ENCODE peak calls at places on chromosomes 6 and 20, in ten cellular contexts. R, I, X, H, Q, G, O, P, K and F are unnamed samples.

GRCh38 chr6:169966312-169967181 is 215.1 kb downstream of the ERMARD start:
- DNase-seq in R (no peak), I (no peak), X (no peak), H (no peak), Q (no peak), G (no peak), O (no peak), P (peak), K (no peak), F (no peak)

GRCh38 chr20:62225026-62225425 is 4.9 kb upstream of the HRH3 start:
- DNase-seq in R (no peak), I (no peak), X (no peak), H (no peak), Q (no peak), G (no peak), O (no peak), P (no peak), K (no peak), F (no peak)

GRCh38 chr6:72950114-72950860 is 275.0 kb downstream of the KHDC1L start:
- DNase-seq in R (no peak), I (peak), X (no peak), H (no peak), Q (peak), G (no peak), O (no peak), P (no peak), K (no peak), F (no peak)

GRCh38 chr6:339480-339879 is 47.2 kb downstream of the DUSP22 start:
- DNase-seq in R (peak), I (no peak), X (no peak), H (no peak), Q (no peak), G (no peak), O (no peak), P (no peak), K (no peak), F (no peak)

GRCh38 chr6:35552285-35552917 is 39.7 kb upstream of the TULP1 start:
- DNase-seq in R (peak), I (peak), X (peak), H (peak), Q (peak), G (no peak), O (no peak), P (no peak), K (no peak), F (peak)

GRCh38 chr20:38725458-38725958 is 1.2 kb downstream of the SLC32A1 start:
- DNase-seq in R (no peak), I (no peak), X (no peak), H (no peak), Q (no peak), G (no peak), O (no peak), P (no peak), K (no peak), F (no peak)

GRCh38 chr6:109087661-109088264 is 6.9 kb downstream of the SESN1 start:
- DNase-seq in R (no peak), I (no peak), X (no peak), H (no peak), Q (no peak), G (no peak), O (no peak), P (no peak), K (no peak), F (no peak)

GRCh38 chr6:119161450-119161849 is 83.0 kb upstream of the FAM184A start:
- DNase-seq in R (no peak), I (no peak), X (no peak), H (no peak), Q (peak), G (no peak), O (no peak), P (no peak), K (no peak), F (no peak)

GRCh38 chr6:35507221-35507620 is 5.5 kb downstream of the TULP1 start:
- DNase-seq in R (no peak), I (no peak), X (no peak), H (no peak), Q (no peak), G (no peak), O (no peak), P (no peak), K (no peak), F (no peak)

GRCh38 chr6:42250509-42250908 is 32.8 kb upstream of the MRPS10 start:
- DNase-seq in R (no peak), I (no peak), X (no peak), H (no peak), Q (no peak), G (no peak), O (no peak), P (no peak), K (no peak), F (no peak)

GRCh38 chr6:41199427-41200246 is 1.3 kb downstream of the TREML2 start:
- DNase-seq in R (peak), I (no peak), X (peak), H (peak), Q (no peak), G (no peak), O (no peak), P (no peak), K (no peak), F (peak)

GRCh38 chr6:3231213-3232016 is 4.0 kb upstream of the TUBB2B start:
- DNase-seq in R (no peak), I (peak), X (no peak), H (no peak), Q (peak), G (peak), O (peak), P (peak), K (peak), F (no peak)

GRCh38 chr6:43219119-43219518 is 10.2 kb downstream of the DNPH1 start:
- DNase-seq in R (no peak), I (no peak), X (no peak), H (no peak), Q (no peak), G (no peak), O (no peak), P (no peak), K (no peak), F (no peak)

GRCh38 chr20:57002066-57002570 is 264.3 kb downstream of the BMP7 start:
- DNase-seq in R (no peak), I (no peak), X (no peak), H (no peak), Q (no peak), G (no peak), O (no peak), P (no peak), K (no peak), F (no peak)

GRCh38 chr6:72553531-72554202 is 68.2 kb upstream of the KCNQ5 start:
- DNase-seq in R (no peak), I (peak), X (no peak), H (no peak), Q (peak), G (no peak), O (no peak), P (no peak), K (no peak), F (no peak)

GRCh38 chr6:157823001-157823522 is at the start of gene SNX9:
- DNase-seq in R (peak), I (peak), X (peak), H (peak), Q (peak), G (peak), O (peak), P (no peak), K (peak), F (no peak)

GRCh38 chr6:119351005-119351394 is 1.4 kb upstream of the MAN1A1 start:
- DNase-seq in R (no peak), I (peak), X (no peak), H (no peak), Q (peak), G (no peak), O (no peak), P (no peak), K (no peak), F (peak)

GRCh38 chr6:43221046-43221773 is 8.1 kb downstream of the DNPH1 start:
- DNase-seq in R (no peak), I (peak), X (no peak), H (no peak), Q (no peak), G (no peak), O (no peak), P (no peak), K (no peak), F (no peak)

GRCh38 chr20:46331612-46332361 is 23.5 kb upstream of the CDH22 start:
- DNase-seq in R (no peak), I (no peak), X (no peak), H (no peak), Q (no peak), G (no peak), O (no peak), P (no peak), K (no peak), F (no peak)

GRCh38 chr6:39665871-39666270 is 59.3 kb downstream of the KIF6 start:
- DNase-seq in R (no peak), I (peak), X (no peak), H (no peak), Q (no peak), G (no peak), O (no peak), P (no peak), K (no peak), F (no peak)

GRCh38 chr20:54356726-54357235 is 118.6 kb upstream of the DOK5 start:
- DNase-seq in R (no peak), I (peak), X (no peak), H (no peak), Q (peak), G (no peak), O (no peak), P (no peak), K (no peak), F (no peak)

GRCh38 chr6:44438827-44439226 is 51.3 kb downstream of the CDC5L start:
- DNase-seq in R (no peak), I (no peak), X (no peak), H (no peak), Q (no peak), G (no peak), O (no peak), P (no peak), K (no peak), F (no peak)

GRCh38 chr20:3101737-3102574 is 17.4 kb upstream of the AVP start:
- DNase-seq in R (peak), I (no peak), X (peak), H (peak), Q (no peak), G (no peak), O (no peak), P (no peak), K (no peak), F (no peak)

GRCh38 chr6:33983109-33983475 is 162.8 kb downstream of the GRM4 start:
- DNase-seq in R (peak), I (peak), X (no peak), H (no peak), Q (no peak), G (peak), O (no peak), P (no peak), K (no peak), F (no peak)

GRCh38 chr6:133286765-133287164 is 45.6 kb downstream of the EYA4 start:
- DNase-seq in R (no peak), I (peak), X (no peak), H (no peak), Q (peak), G (no peak), O (no peak), P (no peak), K (no peak), F (peak)

DNA sequence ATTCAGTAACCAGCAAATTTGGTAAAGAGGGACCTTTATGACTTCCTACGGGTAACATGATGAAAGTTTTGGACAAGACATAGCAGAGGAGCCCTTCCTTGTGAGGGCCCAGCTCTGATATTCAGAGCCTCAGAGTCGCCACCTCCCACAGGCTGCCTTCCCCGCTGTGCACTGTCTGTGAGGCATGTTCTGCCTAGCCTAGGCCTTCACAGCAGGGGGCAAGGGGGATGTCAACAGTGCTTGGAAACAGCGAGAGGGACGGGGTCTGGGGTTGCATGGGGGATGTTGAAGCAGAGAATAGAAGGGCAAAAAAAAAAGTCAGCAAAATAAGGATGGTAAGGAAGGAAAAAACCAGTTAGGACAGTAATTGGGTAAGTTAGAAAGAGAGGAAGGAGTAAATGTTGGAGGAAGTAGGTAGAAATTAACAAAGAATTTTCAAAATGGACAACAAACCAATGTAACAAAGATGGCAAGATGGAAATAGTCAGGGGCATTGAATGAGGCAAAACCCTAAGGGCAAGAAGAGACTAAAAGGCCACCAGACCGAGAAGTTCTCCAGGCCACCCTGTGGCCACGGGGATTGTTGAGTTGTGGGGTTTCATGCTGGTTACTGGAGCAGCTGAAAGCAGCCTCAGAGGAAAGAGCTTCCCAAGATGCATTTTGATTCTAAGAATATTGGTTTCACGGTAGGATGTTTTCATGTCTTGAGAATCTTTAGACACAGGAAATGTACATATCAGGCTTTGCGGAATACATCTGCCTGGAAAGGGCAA is 139.8 kb downstream of the LY86 start:
- DNase-seq in R (no peak), I (no peak), X (no peak), H (no peak), Q (no peak), G (no peak), O (no peak), P (no peak), K (no peak), F (no peak)
- H3K27ac ChIP-seq in R (peak), I (no peak), X (no peak), H (no peak), Q (no peak), G (no peak), O (no peak), P (no peak), K (no peak), F (no peak)

GRCh38 chr6:7261030-7261841 is 51.8 kb downstream of the SSR1 start:
- DNase-seq in R (peak), I (peak), X (no peak), H (no peak), Q (peak), G (peak), O (peak), P (peak), K (peak), F (no peak)
- H3K27ac ChIP-seq in R (peak), I (no peak), X (no peak), H (no peak), Q (peak), G (peak), O (peak), P (peak), K (peak), F (no peak)

DNA sequence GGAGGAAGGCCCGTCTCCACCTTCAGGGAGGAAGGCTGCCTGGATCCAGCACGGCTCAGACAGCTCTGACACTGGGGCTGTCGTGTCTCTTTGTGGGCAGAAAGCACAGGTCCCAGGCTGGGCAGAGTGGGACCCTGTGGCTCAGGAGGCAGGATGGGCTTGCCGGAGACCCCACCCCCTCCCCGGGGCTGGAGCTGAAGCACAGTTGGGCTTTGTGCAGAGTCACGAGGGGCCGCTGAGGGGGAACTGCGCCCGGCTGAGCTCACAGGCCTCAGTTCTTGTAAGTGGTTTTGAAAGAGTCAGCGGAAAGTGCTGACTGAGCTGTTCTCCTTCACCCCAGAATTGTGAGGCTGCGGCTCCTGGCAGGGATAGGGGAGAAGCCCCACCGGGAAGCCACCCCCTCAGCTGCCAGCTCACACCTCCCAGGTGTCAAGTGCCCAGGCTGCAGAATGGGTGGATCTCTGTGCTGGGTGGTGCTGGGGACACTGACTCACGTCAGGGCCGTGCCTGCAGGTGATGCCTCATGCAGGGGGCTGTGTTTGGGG is 145.5 kb upstream of the RNF24 start:
- DNase-seq in R (peak), I (no peak), X (no peak), H (no peak), Q (peak), G (no peak), O (peak), P (no peak), K (peak), F (peak)
- H3K27ac ChIP-seq in R (peak), I (no peak), X (no peak), H (no peak), Q (no peak), G (no peak), O (no peak), P (no peak), K (peak), F (no peak)

DNA sequence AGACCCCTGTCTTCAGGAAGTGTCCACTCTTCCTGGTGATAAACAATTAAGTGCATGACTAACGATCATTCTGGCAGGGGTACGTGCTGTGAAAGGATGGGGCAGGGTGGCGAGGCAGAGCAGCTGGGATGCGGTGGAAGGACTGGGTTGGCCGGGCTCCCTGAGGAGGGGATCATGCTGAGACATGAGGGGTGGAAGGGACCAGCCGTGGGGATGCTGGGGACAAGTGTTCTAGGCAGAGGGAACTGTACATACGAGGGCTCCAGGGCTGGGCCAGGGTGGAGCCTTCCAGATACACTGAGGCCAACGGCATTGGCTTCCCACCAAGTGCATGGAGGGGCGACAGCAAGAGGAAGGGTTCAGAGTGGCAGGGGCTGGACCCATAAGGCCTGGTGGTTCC is 65.7 kb upstream of the SIRPA start:
- DNase-seq in R (no peak), I (no peak), X (no peak), H (no peak), Q (no peak), G (no peak), O (no peak), P (no peak), K (no peak), F (no peak)
- H3K27ac ChIP-seq in R (no peak), I (peak), X (no peak), H (no peak), Q (peak), G (no peak), O (no peak), P (peak), K (no peak), F (no peak)

DNA sequence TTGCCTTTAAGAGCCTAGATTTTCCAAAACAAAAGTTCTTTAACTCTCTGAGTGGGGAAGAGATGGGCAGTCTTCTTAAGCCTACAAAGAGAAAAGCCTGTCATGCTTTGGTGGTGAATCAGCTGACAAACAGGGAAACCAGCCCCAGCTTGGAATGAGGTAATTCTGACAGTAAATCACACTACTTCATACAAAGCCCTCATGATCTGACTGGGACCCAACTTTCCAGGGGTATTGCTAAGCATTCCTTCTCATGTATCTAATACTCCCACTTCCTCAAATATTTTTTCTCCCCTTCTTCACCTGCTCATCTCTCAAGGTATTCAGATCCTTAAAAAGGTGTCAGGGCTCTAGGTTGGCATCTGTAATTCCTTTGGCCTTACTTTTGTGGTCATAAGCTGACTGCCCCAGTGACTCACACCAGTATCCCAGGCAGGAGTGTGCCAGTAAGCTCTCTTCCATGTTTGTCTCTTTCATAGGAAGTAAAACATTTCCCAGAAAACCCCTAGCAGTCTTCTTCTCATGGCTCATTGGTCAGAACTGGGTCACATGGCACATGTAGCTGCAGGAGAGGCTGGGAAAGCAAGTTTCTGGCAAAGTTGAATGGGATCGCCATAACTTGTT is 15.0 kb upstream of the TBC1D22B start:
- DNase-seq in R (no peak), I (peak), X (no peak), H (no peak), Q (peak), G (no peak), O (no peak), P (peak), K (no peak), F (no peak)
- H3K27ac ChIP-seq in R (no peak), I (peak), X (no peak), H (no peak), Q (peak), G (no peak), O (peak), P (peak), K (peak), F (no peak)